ENCODE peak calls at places on chromosomes 12 and 14, in seven cellular contexts. X is K562, Q is HCT116, N is H1, R is GM12878, E is SK-N-SH, Y is HepG2. A is an unnamed sample.

GRCh38 chr12:75632452-75632851 is 121.0 kb upstream of the KRR1 start:
- DNase-seq in X (no peak), R (no peak), E (no peak), Y (no peak), N (no peak), Q (no peak), A (no peak)

GRCh38 chr14:20680843-20681347 is 3.5 kb upstream of the RNASE4 start:
- DNase-seq in Q (no peak), N (no peak), X (peak; percentile 17), Y (no peak), E (no peak), R (no peak), A (no peak)

GRCh38 chr14:63781686-63782085 is 53.8 kb upstream of the SGPP1 start:
- DNase-seq in Q (peak; percentile 12), N (no peak), R (no peak), Y (peak; percentile 23), X (no peak), E (no peak), A (no peak)

GRCh38 chr12:50127546-50127945 is 15.5 kb downstream of the COX14 start:
- DNase-seq in X (no peak), Y (no peak), R (no peak), E (no peak), N (no peak), Q (no peak), A (no peak)

GRCh38 chr12:96466939-96467751 is 22.2 kb upstream of the CFAP54 start:
- DNase-seq in Y (no peak), N (no peak), Q (no peak), X (no peak), E (no peak), R (no peak), A (no peak)

GRCh38 chr12:78392918-78393317 is 471.7 kb upstream of the SYT1 start:
- DNase-seq in N (no peak), Y (no peak), X (no peak), R (no peak), E (peak; percentile 5), Q (no peak), A (no peak)

GRCh38 chr12:94267530-94267877 is 119.1 kb downstream of the PLXNC1 start:
- DNase-seq in Y (no peak), Q (no peak), R (no peak), E (no peak), X (no peak), N (no peak), A (no peak)

GRCh38 chr12:121009744-121010143 is 6.5 kb downstream of the C12orf43 start:
- DNase-seq in R (no peak), Q (peak; percentile 54), Y (peak; percentile 49), E (no peak), X (no peak), N (no peak), A (peak; percentile 30)

GRCh38 chr14:71551291-71551955 is 380.8 kb upstream of the RGS6 start:
- DNase-seq in N (no peak), Q (no peak), E (no peak), Y (no peak), R (no peak), X (no peak), A (no peak)

GRCh38 chr14:65658202-65658601 is 245.7 kb downstream of the FUT8 start:
- DNase-seq in Q (no peak), E (no peak), N (no peak), R (no peak), X (no peak), Y (no peak), A (no peak)

GRCh38 chr14:30420489-30420888 is 138.5 kb upstream of the G2E3 start:
- DNase-seq in Y (no peak), N (no peak), R (no peak), E (no peak), X (no peak), Q (no peak), A (no peak)

GRCh38 chr14:30417121-30417520 is 141.8 kb upstream of the G2E3 start:
- DNase-seq in R (no peak), X (no peak), N (no peak), Q (no peak), Y (no peak), E (no peak), A (no peak)

GRCh38 chr14:30417999-30418398 is 141.0 kb upstream of the G2E3 start:
- DNase-seq in N (no peak), X (no peak), R (no peak), E (no peak), Q (no peak), Y (no peak), A (no peak)

GRCh38 chr14:30419037-30419436 is 139.9 kb upstream of the G2E3 start:
- DNase-seq in E (no peak), N (no peak), Q (no peak), X (no peak), Y (no peak), R (no peak), A (no peak)
- TF ChIP-seq YY1 in E (no peak), N (no peak), Q (no peak), X (no peak), Y (no peak), R (no peak), A (no peak)

GRCh38 chr14:68475802-68476201 is 317.1 kb downstream of the ZFP36L1 start:
- DNase-seq in N (no peak), Y (no peak), X (no peak), E (no peak), Q (no peak), R (no peak), A (no peak)
- H3K9ac ChIP-seq in N (no peak overlapping the region), Y (no peak overlapping the region), X (no peak overlapping the region), E (no peak overlapping the region), Q (peak overlapping the region; percentile 29), R (no peak overlapping the region), A (no peak overlapping the region)

GRCh38 chr12:1914116-1914911 is 4.1 kb downstream of the CACNA2D4 start:
- DNase-seq in N (peak; percentile 39), X (no peak), E (peak; percentile 12), R (no peak), Y (no peak), Q (no peak), A (no peak)

GRCh38 chr12:1916396-1917171 is 1.9 kb downstream of the CACNA2D4 start:
- DNase-seq in E (peak; percentile 78), Y (no peak), R (no peak), Q (no peak), X (peak; percentile 73), N (no peak), A (no peak)

GRCh38 chr12:1913377-1914115 is 4.9 kb downstream of the CACNA2D4 start:
- DNase-seq in E (peak; percentile 42), N (peak; percentile 41), X (no peak), Q (no peak), Y (no peak), R (no peak), A (no peak)

GRCh38 chr12:1917172-1918070 is 1.0 kb downstream of the CACNA2D4 start:
- DNase-seq in X (peak; percentile 32), Y (no peak), N (no peak), E (peak; percentile 27), Q (no peak), R (no peak), A (no peak)

GRCh38 chr12:1915082-1915968 is 3.1 kb downstream of the CACNA2D4 start:
- DNase-seq in R (no peak), X (peak; percentile 41), E (peak; percentile 24), Y (no peak), Q (no peak), N (peak; percentile 42), A (no peak)
- H3K4me3 ChIP-seq in R (no peak overlapping the region), X (no peak overlapping the region), E (no peak overlapping the region), Y (no peak overlapping the region), Q (no peak overlapping the region), N (no peak overlapping the region), A (no peak overlapping the region)

GRCh38 chr12:32437095-32437515 is 37.7 kb downstream of the FGD4 start:
- DNase-seq in R (no peak), Q (peak; percentile 32), E (no peak), X (no peak), N (no peak), Y (peak; percentile 90), A (no peak)
- TF ChIP-seq YY1 in R (no peak), Q (no peak), E (no peak), X (no peak), N (no peak), Y (no peak), A (no peak)

DNA sequence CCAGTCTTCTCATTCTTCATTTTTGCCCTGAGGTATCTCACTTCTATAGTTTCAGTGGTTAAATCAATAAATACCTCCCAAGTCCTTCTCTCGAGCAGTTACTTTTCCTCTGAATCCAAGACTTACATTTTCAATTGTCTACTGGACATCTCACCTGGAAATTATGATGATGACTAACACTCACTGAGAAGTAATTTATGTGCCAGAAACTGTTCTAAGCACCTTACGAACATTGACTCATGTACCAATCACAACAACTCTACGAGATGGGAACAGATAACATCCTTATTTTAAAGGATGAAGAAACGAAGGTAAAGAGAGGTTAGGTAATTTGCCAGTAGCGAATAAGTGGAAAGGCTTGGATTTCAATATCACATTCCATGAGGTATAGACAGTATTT is 94.1 kb downstream of the EML5 start:
- DNase-seq in Y (no peak), X (no peak), N (no peak), R (no peak), Q (peak; percentile 7), E (no peak), A (no peak)
- H3K9ac ChIP-seq in Y (no peak overlapping the region), X (no peak overlapping the region), N (no peak overlapping the region), R (no peak overlapping the region), Q (no peak overlapping the region), E (no peak overlapping the region), A (no peak overlapping the region)

DNA sequence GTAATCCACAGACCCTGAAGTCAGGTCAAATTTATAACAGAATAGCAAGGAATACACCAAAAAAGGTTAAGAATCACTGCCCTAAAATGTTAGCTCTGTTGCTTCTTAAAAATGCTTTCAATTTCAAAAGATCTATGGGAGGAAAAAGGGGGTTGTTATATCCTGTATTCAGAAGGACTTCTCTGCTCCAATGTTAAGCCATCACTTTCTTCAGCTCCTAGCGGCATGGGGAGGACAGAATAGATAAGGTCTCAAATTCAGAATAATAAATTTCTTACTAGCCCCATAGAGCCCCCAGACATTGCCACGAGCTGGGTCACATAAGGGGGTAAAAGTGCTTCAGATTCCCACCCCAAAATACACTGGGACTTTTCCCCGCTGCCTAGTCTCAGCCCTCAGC is 49.8 kb downstream of the CPM start:
- DNase-seq in N (no peak), R (no peak), X (no peak), Y (no peak), E (no peak), Q (no peak), A (no peak)
- H3K4me3 ChIP-seq in N (no peak overlapping the region), R (no peak overlapping the region), X (no peak overlapping the region), Y (no peak overlapping the region), E (no peak overlapping the region), Q (no peak overlapping the region), A (no peak overlapping the region)

DNA sequence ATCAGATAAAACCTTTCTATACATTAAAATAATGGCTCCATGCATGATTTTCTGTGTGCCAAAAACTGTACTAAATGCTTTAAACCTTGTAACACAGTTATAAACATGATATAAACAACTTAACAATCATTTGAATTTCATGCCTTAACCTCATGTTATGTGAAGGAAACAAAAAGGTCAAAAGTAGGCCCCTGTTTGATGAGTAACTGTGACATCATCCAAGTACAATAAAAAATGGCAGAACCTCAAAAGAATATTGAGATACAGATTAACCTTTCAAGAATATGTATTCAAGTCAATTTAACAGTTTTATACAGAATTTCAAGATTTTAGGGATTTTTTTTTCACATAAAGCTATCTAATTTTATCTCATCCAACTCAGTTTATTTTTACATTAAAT is 310.7 kb upstream of the DCN start:
- DNase-seq in E (no peak), Q (no peak), Y (no peak), N (no peak), X (no peak), R (no peak), A (no peak)
- TF ChIP-seq YY1 in E (no peak), Q (no peak), Y (no peak), N (no peak), X (no peak), R (no peak), A (no peak)